ENCODE peak calls at places on chromosomes 1 and 21, in six cellular contexts. I, O, N, X, P and G are unnamed samples.
A peak's percentile ranks its signal among the peaks of the same experiment; 100 is the strongest.

GRCh38 chr1:47216278-47217059 is 15.6 kb downstream of the TAL1 start:
- DNase-seq in I (no peak), P (no peak), O (no peak), N (no peak), X (no peak), G (no peak)

GRCh38 chr1:59696421-59697115 is 118.2 kb upstream of the HOOK1 start:
- DNase-seq in N (no peak), O (no peak), I (no peak), X (no peak), P (no peak), G (no peak)

GRCh38 chr21:30306821-30307330 is 13.2 kb downstream of the KRTAP26-1 start:
- DNase-seq in O (no peak), I (no peak), P (no peak), N (no peak), X (no peak), G (no peak)

GRCh38 chr1:216961516-216961915 is 238.3 kb upstream of the ESRRG start:
- DNase-seq in X (no peak), O (no peak), N (no peak), I (no peak), P (no peak), G (no peak)

GRCh38 chr1:181208967-181209366 is 120.5 kb downstream of the IER5 start:
- DNase-seq in O (no peak), X (no peak), I (no peak), P (no peak), N (no peak), G (no peak)

GRCh38 chr1:89436856-89437255 is 73.0 kb downstream of the GBP6 start:
- DNase-seq in X (no peak), N (no peak), P (no peak), O (no peak), I (no peak), G (no peak)

GRCh38 chr1:150352883-150353282 is 11.1 kb upstream of the RPRD2 start:
- DNase-seq in N (no peak), O (no peak), I (no peak), X (no peak), P (no peak), G (no peak)

GRCh38 chr1:72119491-72119890 is 162.8 kb downstream of the NEGR1 start:
- DNase-seq in N (no peak), X (no peak), P (no peak), I (no peak), O (no peak), G (no peak)

GRCh38 chr1:235624751-235625192 is 24.8 kb downstream of the GNG4 start:
- DNase-seq in P (no peak), X (peak; percentile 92), N (no peak), I (no peak), O (peak; percentile 94), G (no peak)

GRCh38 chr1:239237912-239238311 is 148.5 kb upstream of the CHRM3 start:
- DNase-seq in P (no peak), N (no peak), O (no peak), I (peak; percentile 51), X (no peak), G (no peak)

GRCh38 chr1:11152755-11153154 is 36.4 kb upstream of the ANGPTL7 start:
- DNase-seq in N (no peak), O (no peak), X (no peak), P (no peak), I (no peak), G (no peak)